ENCODE peak calls at places on chromosome 11, in four cellular contexts. K is RWPE2; W is posterior cingulate gyrus; V is effector CD4-positive, alpha-beta T cell. L is an unnamed sample.

GRCh38 chr11:19428206-19429001 is 187.7 kb upstream of the E2F8 start:
- DNase-seq in K (no peak), W (no peak), V (no peak), L (no peak)

GRCh38 chr11:63599211-63600122 is 14.8 kb downstream of the PLAAT3 start:
- DNase-seq in K (no peak), W (no peak), V (no peak), L (peak; percentile 82)

GRCh38 chr11:131685906-131686305 is 315.5 kb downstream of the NTM start:
- DNase-seq in K (no peak), W (no peak), V (no peak), L (no peak)

GRCh38 chr11:109971184-109971523 is 122.0 kb upstream of the ZC3H12C start:
- DNase-seq in K (no peak), W (no peak), V (no peak), L (peak; percentile 45)

GRCh38 chr11:12016246-12016645 is 7.8 kb upstream of the DKK3 start:
- DNase-seq in K (no peak), W (no peak), V (no peak), L (no peak)

GRCh38 chr11:89293966-89294679 is 116.4 kb downstream of the TYR start:
- DNase-seq in K (peak; percentile 23), W (no peak), V (no peak), L (no peak)

GRCh38 chr11:121895919-121896318 is 220.1 kb downstream of the BLID start:
- DNase-seq in K (no peak), W (no peak), V (no peak), L (no peak)

GRCh38 chr11:124718801-124719200 is 20.9 kb upstream of the NRGN start:
- DNase-seq in K (no peak), W (no peak), V (no peak), L (no peak)